ENCODE peak calls at places on chromosome 2, in six cellular contexts. One of them, this sample, is unnamed.

GRCh38 chr2:102392096-102392495 is 30.9 kb upstream of the IL18RAP start:
- DNase-seq in activated naive CD4-positive, alpha-beta T cell: no peak
- DNase-seq in iris pigment epithelial cell: no peak
- DNase-seq in NCI-H524 treated with DMSO at 0.1 percent for 48 hours: no peak
- DNase-seq in left kidney: no peak
- DNase-seq in stimulated activated CD8-positive, alpha-beta memory T cell treated with anti-CD3 and anti-CD28 coated beads, Interleukin-4, amount 100 ng/mL, for 24 hours: no peak
- DNase-seq in this sample: no peak

GRCh38 chr2:63055510-63056308 is 5.1 kb downstream of the OTX1 start:
- DNase-seq in stimulated activated CD8-positive, alpha-beta memory T cell treated with anti-CD3 and anti-CD28 coated beads, Interleukin-4, amount 100 ng/mL, for 24 hours: no peak
- DNase-seq in activated naive CD4-positive, alpha-beta T cell: no peak
- DNase-seq in NCI-H524 treated with DMSO at 0.1 percent for 48 hours: no peak
- DNase-seq in left kidney: peak
- DNase-seq in iris pigment epithelial cell: peak
- DNase-seq in this sample: no peak

GRCh38 chr2:61396005-61396404 is 74.9 kb downstream of the USP34 start:
- DNase-seq in stimulated activated CD8-positive, alpha-beta memory T cell treated with anti-CD3 and anti-CD28 coated beads, Interleukin-4, amount 100 ng/mL, for 24 hours: no peak
- DNase-seq in left kidney: no peak
- DNase-seq in activated naive CD4-positive, alpha-beta T cell: no peak
- DNase-seq in NCI-H524 treated with DMSO at 0.1 percent for 48 hours: no peak
- DNase-seq in iris pigment epithelial cell: no peak
- DNase-seq in this sample: peak

GRCh38 chr2:221400411-221400810 is 171.7 kb downstream of the EPHA4 start:
- DNase-seq in activated naive CD4-positive, alpha-beta T cell: no peak
- DNase-seq in NCI-H524 treated with DMSO at 0.1 percent for 48 hours: no peak
- DNase-seq in iris pigment epithelial cell: no peak
- DNase-seq in stimulated activated CD8-positive, alpha-beta memory T cell treated with anti-CD3 and anti-CD28 coated beads, Interleukin-4, amount 100 ng/mL, for 24 hours: no peak
- DNase-seq in left kidney: no peak
- DNase-seq in this sample: no peak

GRCh38 chr2:208142255-208142924 is 3.6 kb downstream of the CRYGB start:
- DNase-seq in left kidney: no peak
- DNase-seq in activated naive CD4-positive, alpha-beta T cell: no peak
- DNase-seq in iris pigment epithelial cell: peak
- DNase-seq in stimulated activated CD8-positive, alpha-beta memory T cell treated with anti-CD3 and anti-CD28 coated beads, Interleukin-4, amount 100 ng/mL, for 24 hours: no peak
- DNase-seq in NCI-H524 treated with DMSO at 0.1 percent for 48 hours: no peak
- DNase-seq in this sample: no peak

GRCh38 chr2:60608679-60609078 is 55.2 kb upstream of the BCL11A start:
- DNase-seq in activated naive CD4-positive, alpha-beta T cell: no peak
- DNase-seq in stimulated activated CD8-positive, alpha-beta memory T cell treated with anti-CD3 and anti-CD28 coated beads, Interleukin-4, amount 100 ng/mL, for 24 hours: no peak
- DNase-seq in iris pigment epithelial cell: peak
- DNase-seq in NCI-H524 treated with DMSO at 0.1 percent for 48 hours: no peak
- DNase-seq in left kidney: no peak
- DNase-seq in this sample: no peak

GRCh38 chr2:125313806-125314205 is 1288.7 kb downstream of the CNTNAP5 start:
- DNase-seq in iris pigment epithelial cell: no peak
- DNase-seq in activated naive CD4-positive, alpha-beta T cell: no peak
- DNase-seq in stimulated activated CD8-positive, alpha-beta memory T cell treated with anti-CD3 and anti-CD28 coated beads, Interleukin-4, amount 100 ng/mL, for 24 hours: no peak
- DNase-seq in NCI-H524 treated with DMSO at 0.1 percent for 48 hours: no peak
- DNase-seq in left kidney: no peak
- DNase-seq in this sample: no peak

GRCh38 chr2:21819475-21819874 is 695.7 kb downstream of the TDRD15 start:
- DNase-seq in left kidney: no peak
- DNase-seq in NCI-H524 treated with DMSO at 0.1 percent for 48 hours: no peak
- DNase-seq in stimulated activated CD8-positive, alpha-beta memory T cell treated with anti-CD3 and anti-CD28 coated beads, Interleukin-4, amount 100 ng/mL, for 24 hours: no peak
- DNase-seq in activated naive CD4-positive, alpha-beta T cell: no peak
- DNase-seq in iris pigment epithelial cell: peak
- DNase-seq in this sample: peak

GRCh38 chr2:128406629-128407252 is 88.1 kb upstream of the HS6ST1 start:
- DNase-seq in activated naive CD4-positive, alpha-beta T cell: no peak
- DNase-seq in NCI-H524 treated with DMSO at 0.1 percent for 48 hours: no peak
- DNase-seq in stimulated activated CD8-positive, alpha-beta memory T cell treated with anti-CD3 and anti-CD28 coated beads, Interleukin-4, amount 100 ng/mL, for 24 hours: no peak
- DNase-seq in iris pigment epithelial cell: no peak
- DNase-seq in left kidney: no peak
- DNase-seq in this sample: no peak

GRCh38 chr2:64653174-64654062 is at the start of gene SERTAD2:
- DNase-seq in left kidney: peak
- DNase-seq in stimulated activated CD8-positive, alpha-beta memory T cell treated with anti-CD3 and anti-CD28 coated beads, Interleukin-4, amount 100 ng/mL, for 24 hours: peak
- DNase-seq in activated naive CD4-positive, alpha-beta T cell: peak
- DNase-seq in iris pigment epithelial cell: peak
- DNase-seq in NCI-H524 treated with DMSO at 0.1 percent for 48 hours: no peak
- DNase-seq in this sample: peak

GRCh38 chr2:189633392-189633811 is 27.9 kb upstream of the ASNSD1 start:
- DNase-seq in left kidney: no peak
- DNase-seq in NCI-H524 treated with DMSO at 0.1 percent for 48 hours: no peak
- DNase-seq in activated naive CD4-positive, alpha-beta T cell: no peak
- DNase-seq in iris pigment epithelial cell: no peak
- DNase-seq in stimulated activated CD8-positive, alpha-beta memory T cell treated with anti-CD3 and anti-CD28 coated beads, Interleukin-4, amount 100 ng/mL, for 24 hours: no peak
- DNase-seq in this sample: peak

This sample was measured in fibroblast of gingiva.